ENCODE peak calls at places on chromosomes 3 and 15, in five cellular contexts. D is RWPE2, S is foreskin keratinocyte, A is right cardiac atrium, T is upper lobe of right lung. G is an unnamed sample. For H3K27me3, the result is how much of the 10 kb centered on the place peaks cover.

GRCh38 chr15:40251455-40252140 is 12.7 kb downstream of the PAK6 start:
- ATAC-seq in A (no peak), T (no peak), D (no peak), S (no peak), G (no peak)

GRCh38 chr3:159964166-159964973 is 24.3 kb upstream of the IL12A start:
- ATAC-seq in T (no peak), D (peak), A (no peak), S (peak), G (no peak)

GRCh38 chr3:138600341-138600740 is 6.3 kb upstream of the CEP70 start:
- ATAC-seq in T (peak), S (no peak), D (no peak), A (no peak), G (no peak)

GRCh38 chr3:21718161-21718765 is 32.7 kb downstream of the ZNF385D start:
- ATAC-seq in D (peak), S (peak), A (peak), T (no peak), G (peak)

GRCh38 chr15:47743385-47743784 is 26.1 kb downstream of the SEMA6D start:
- ATAC-seq in D (no peak), S (no peak), A (no peak), T (no peak), G (no peak)

GRCh38 chr15:72230197-72231065 is 559 bp downstream of the PKM start:
- ATAC-seq in D (peak), A (peak), S (peak), T (peak), G (peak)

GRCh38 chr3:195094211-195094921 is 176.6 kb downstream of the XXYLT1 start:
- ATAC-seq in D (no peak), A (peak), T (peak), S (no peak), G (no peak)

GRCh38 chr3:188327433-188327832 is 173.5 kb downstream of the LPP start:
- ATAC-seq in T (no peak), D (no peak), S (no peak), A (no peak), G (no peak)

GRCh38 chr15:80512729-80513670 is 108.8 kb downstream of the ARNT2 start:
- ATAC-seq in D (peak), A (no peak), T (peak), S (peak), G (peak)

GRCh38 chr3:57903124-57903668 is 105.0 kb upstream of the FLNB start:
- ATAC-seq in T (no peak), A (no peak), S (no peak), D (no peak), G (no peak)

GRCh38 chr15:24857777-24858176 is 97.0 kb upstream of the SNRPN start:
- ATAC-seq in S (no peak), A (no peak), T (no peak), D (no peak), G (no peak)

GRCh38 chr15:57703387-57703786 is 3.1 kb upstream of the POLR2M start:
- ATAC-seq in S (no peak), D (no peak), A (no peak), T (no peak), G (no peak)

GRCh38 chr3:113051827-113052226 is 61.0 kb downstream of the GTPBP8 start:
- ATAC-seq in D (no peak), A (peak), S (no peak), T (no peak), G (peak)

GRCh38 chr3:32817561-32818430 is at the start of gene TRIM71:
- ATAC-seq in D (no peak), A (no peak), T (peak), S (peak), G (no peak)
- H3K27me3 ChIP-seq in D (half or more), A (under half), T (under half), S (half or more), G (half or more)

GRCh38 chr3:66586853-66587252 is 86.0 kb upstream of the LRIG1 start:
- ATAC-seq in D (no peak), S (no peak), A (no peak), T (no peak), G (no peak)
- H3K27me3 ChIP-seq in D (under half), S (under half), A (under half), T (under half), G (under half)

DNA sequence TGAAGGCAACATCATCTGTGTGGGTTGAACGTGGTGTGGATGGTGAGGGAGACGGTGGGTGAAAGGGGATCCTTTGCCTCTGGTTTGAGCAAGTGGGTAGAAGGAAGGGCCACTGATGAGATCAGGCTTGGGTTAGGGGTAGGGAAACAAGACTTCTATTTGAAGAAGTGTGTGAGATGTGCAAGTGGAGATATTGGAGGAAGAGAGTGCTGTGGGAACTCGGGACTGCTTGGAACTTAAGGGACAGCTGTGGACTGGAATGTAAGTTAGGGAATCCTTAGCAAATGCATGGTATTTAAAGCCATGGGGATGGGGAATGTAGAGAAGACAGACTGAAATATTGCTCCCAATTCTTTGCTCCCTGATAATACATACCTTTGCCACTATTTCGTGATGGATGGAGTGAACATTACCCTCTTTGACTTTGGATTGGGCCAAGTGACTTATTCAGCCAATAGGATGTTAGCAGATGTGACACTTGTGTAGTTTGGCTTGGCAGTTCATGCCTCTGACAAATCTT is 30.2 kb upstream of the AMOTL2 start:
- ATAC-seq in T (no peak), S (no peak), A (no peak), D (no peak), G (no peak)
- H3K27me3 ChIP-seq in T (under half), S (under half), A (under half), D (under half), G (under half)

DNA sequence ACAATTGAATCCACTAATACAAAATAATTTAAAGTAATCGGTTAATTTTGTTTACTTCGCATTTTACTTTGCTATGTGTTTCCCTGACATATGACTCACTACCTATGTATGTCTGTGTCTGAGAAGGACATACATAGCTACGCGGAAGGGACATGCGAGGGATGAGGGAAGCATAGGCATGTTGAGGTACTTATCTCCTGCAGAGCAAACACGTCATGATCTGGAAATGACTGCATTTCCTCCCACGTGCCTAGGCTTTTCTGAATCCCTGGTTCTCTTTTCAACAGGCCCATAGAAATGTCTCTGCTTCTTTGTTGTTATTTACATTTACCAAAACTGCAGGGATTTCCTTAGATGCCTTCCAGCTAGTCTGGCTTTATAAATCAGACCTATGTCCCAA is 27.5 kb downstream of the ALCAM start:
- ATAC-seq in T (no peak), S (peak), D (peak), A (no peak), G (no peak)
- H3K27me3 ChIP-seq in T (under half), S (under half), D (under half), A (under half), G (under half)

GRCh38 chr15:75234191-75234810 is 23.8 kb upstream of the GOLGA6C start:
- ATAC-seq in S (no peak), T (no peak), A (no peak), D (no peak), G (no peak)
- H3K27me3 ChIP-seq in S (under half), T (under half), A (under half), D (under half), G (half or more)

GRCh38 chr15:37107071-37107753 is 6.9 kb upstream of the MEIS2 start:
- ATAC-seq in A (no peak), S (no peak), T (no peak), D (no peak), G (peak)
- H3K27me3 ChIP-seq in A (under half), S (half or more), T (half or more), D (half or more), G (under half)